ENCODE peak calls at places on chromosomes 4 and X, in six cellular contexts. W is germinal center, U is iris pigment epithelial cell, X is left kidney, F is SW 1271, Z is mesenchymal stem cell. Q is an unnamed sample.

GRCh38 chr4:72701987-72702819 is 133.2 kb upstream of the ADAMTS3 start:
- DNase-seq in W (peak), F (peak), U (peak), Z (peak), X (peak), Q (peak)

GRCh38 chr4:159046683-159047082 is 56.2 kb upstream of the RAPGEF2 start:
- DNase-seq in F (no peak), U (no peak), W (no peak), Z (peak), X (no peak), Q (peak)

GRCh38 chr4:138522366-138522765 is 280.2 kb upstream of the SLC7A11 start:
- DNase-seq in U (peak), F (peak), X (peak), W (no peak), Z (peak), Q (peak)

GRCh38 chr4:107640157-107640556 is 79.9 kb downstream of the PAPSS1 start:
- DNase-seq in X (no peak), W (no peak), F (no peak), Z (no peak), U (no peak), Q (no peak)

GRCh38 chrX:22395372-22395771 is 122.7 kb downstream of the CBLL2 start:
- DNase-seq in U (peak), F (no peak), Z (peak), W (no peak), X (no peak), Q (peak)

GRCh38 chr4:113145147-113145518 is 95.7 kb downstream of the ANK2 start:
- DNase-seq in F (no peak), W (no peak), U (no peak), Z (no peak), X (no peak), Q (no peak)

GRCh38 chr4:152998861-152999260 is 62.7 kb downstream of the FHDC1 start:
- DNase-seq in X (no peak), F (no peak), Z (no peak), W (no peak), U (no peak), Q (no peak)

GRCh38 chrX:34132028-34132427 is at the start of gene FAM47A:
- DNase-seq in U (no peak), F (no peak), W (no peak), Z (no peak), X (no peak), Q (no peak)

GRCh38 chr4:61220556-61220955 is 20.4 kb downstream of the ADGRL3 start:
- DNase-seq in X (no peak), F (no peak), Z (no peak), W (no peak), U (no peak), Q (peak)

GRCh38 chr4:87557348-87557747 is 28.2 kb upstream of the SPARCL1 start:
- DNase-seq in U (no peak), W (no peak), X (no peak), F (no peak), Z (no peak), Q (no peak)

GRCh38 chrX:148536961-148537360 is 36.5 kb downstream of the AFF2 start:
- DNase-seq in X (no peak), Z (no peak), F (no peak), W (no peak), U (no peak), Q (no peak)

GRCh38 chrX:13001961-13002671 is 27.2 kb downstream of the TMSB4X start:
- DNase-seq in Z (no peak), X (no peak), F (no peak), W (no peak), U (no peak), Q (no peak)